ENCODE peak calls at places on chromosomes 2 and 18, in eight cellular contexts. G is mucosa of descending colon, J is psoas muscle, Z is thyroid gland, F is HCT116, R is hepatocyte, N is astrocyte, W is A673. Y is an unnamed sample.

GRCh38 chr2:241617431-241618154 is 19.4 kb downstream of the THAP4 start:
- DNase-seq in G (peak; percentile 69), J (peak; percentile 37), Z (no peak), F (no peak), R (peak; percentile 43), N (no peak), W (peak; percentile 73), Y (peak; percentile 78)

GRCh38 chr2:137937246-137937645 is 27.0 kb upstream of the HNMT start:
- DNase-seq in G (no peak), J (no peak), Z (no peak), F (no peak), R (no peak), N (no peak), W (no peak), Y (no peak)

GRCh38 chr2:235659767-235660322 is 166.0 kb downstream of the AGAP1 start:
- DNase-seq in G (no peak), J (no peak), Z (no peak), F (no peak), R (peak; percentile 21), N (peak; percentile 94), W (no peak), Y (no peak)

GRCh38 chr2:172249336-172249735 is 146.6 kb upstream of the DLX2 start:
- DNase-seq in G (no peak), J (no peak), Z (no peak), F (no peak), R (no peak), N (peak; percentile 49), W (no peak), Y (no peak)

GRCh38 chr2:104521247-104521646 is 332.7 kb upstream of the POU3F3 start:
- DNase-seq in G (no peak), J (no peak), Z (no peak), F (no peak), R (no peak), N (no peak), W (no peak), Y (no peak)

GRCh38 chr2:73004889-73005596 is 66.5 kb downstream of the SFXN5 start:
- DNase-seq in G (no peak), J (no peak), Z (no peak), F (no peak), R (no peak), N (no peak), W (no peak), Y (no peak)

GRCh38 chr2:231037731-231038482 is 584 bp downstream of the C2orf72 start:
- DNase-seq in G (no peak), J (no peak), Z (no peak), F (no peak), R (peak; percentile 70), N (no peak), W (no peak), Y (peak; percentile 42)

GRCh38 chr2:16105664-16106281 is 165.4 kb downstream of the MYCN start:
- DNase-seq in G (no peak), J (no peak), Z (peak; percentile 24), F (no peak), R (peak; percentile 70), N (no peak), W (no peak), Y (no peak)

GRCh38 chr2:241841181-241842066 is 17.3 kb downstream of the PDCD1 start:
- DNase-seq in G (no peak), J (no peak), Z (no peak), F (no peak), R (no peak), N (no peak), W (no peak), Y (no peak)

GRCh38 chr2:225466891-225467604 is 67.5 kb downstream of the NYAP2 start:
- DNase-seq in G (no peak), J (no peak), Z (no peak), F (no peak), R (no peak), N (no peak), W (no peak), Y (no peak)

GRCh38 chr2:216540920-216541319 is 42.3 kb downstream of the RPL37A start:
- DNase-seq in G (no peak), J (no peak), Z (peak; percentile 51), F (no peak), R (no peak), N (no peak), W (no peak), Y (no peak)

GRCh38 chr2:111054791-111055627 is 65.7 kb upstream of the BCL2L11 start:
- DNase-seq in G (no peak), J (no peak), Z (peak; percentile 27), F (no peak), R (peak; percentile 4), N (peak; percentile 11), W (no peak), Y (no peak)

GRCh38 chr2:197300139-197300538 is 10.4 kb downstream of the ANKRD44 start:
- DNase-seq in G (no peak), J (no peak), Z (no peak), F (no peak), R (no peak), N (no peak), W (no peak), Y (no peak)

GRCh38 chr2:196337618-196337953 is 166.2 kb upstream of the STK17B start:
- DNase-seq in G (no peak), J (no peak), Z (no peak), F (no peak), R (no peak), N (no peak), W (no peak), Y (no peak)

GRCh38 chr18:79323471-79323870 is 72.3 kb upstream of the NFATC1 start:
- DNase-seq in G (no peak), J (no peak), Z (no peak), F (no peak), R (no peak), N (no peak), W (no peak), Y (no peak)

GRCh38 chr2:5392658-5393057 is 299.5 kb upstream of the SOX11 start:
- DNase-seq in G (no peak), J (no peak), Z (no peak), F (no peak), R (no peak), N (peak; percentile 10), W (peak; percentile 28), Y (no peak)

GRCh38 chr2:203900298-203900697 is 32.7 kb downstream of the CTLA4 start:
- DNase-seq in G (no peak), J (no peak), Z (no peak), F (no peak), R (peak; percentile 17), N (no peak), W (no peak), Y (no peak)

GRCh38 chr2:40395169-40396023 is 56.5 kb downstream of the SLC8A1 start:
- DNase-seq in G (no peak), J (no peak), Z (no peak), F (no peak), R (no peak), N (peak; percentile 44), W (no peak), Y (no peak)

GRCh38 chr2:75716406-75716805 is 5.7 kb upstream of the GCFC2 start:
- DNase-seq in G (no peak), J (no peak), Z (no peak), F (no peak), R (no peak), N (no peak), W (peak; percentile 29), Y (no peak)

GRCh38 chr2:112032615-112033457 is 22.2 kb upstream of the TMEM87B start:
- DNase-seq in G (no peak), J (peak; percentile 35), Z (peak; percentile 42), F (peak; percentile 48), R (peak; percentile 35), N (peak; percentile 83), W (peak; percentile 43), Y (no peak)

GRCh38 chr2:29755829-29756228 is 165.6 kb downstream of the ALK start:
- DNase-seq in G (no peak), J (no peak), Z (peak; percentile 79), F (no peak), R (no peak), N (no peak), W (no peak), Y (no peak)

GRCh38 chr18:68172842-68173549 is 541.9 kb downstream of the TMX3 start:
- DNase-seq in G (no peak), J (no peak), Z (no peak), F (no peak), R (peak; percentile 16), N (no peak), W (peak; percentile 9), Y (no peak)
- TF ChIP-seq CTCF in G (no peak), J (no peak), Z (no peak), F (no peak), R (no peak), N (no peak), W (peak; percentile 18), Y (peak; percentile 13)

DNA sequence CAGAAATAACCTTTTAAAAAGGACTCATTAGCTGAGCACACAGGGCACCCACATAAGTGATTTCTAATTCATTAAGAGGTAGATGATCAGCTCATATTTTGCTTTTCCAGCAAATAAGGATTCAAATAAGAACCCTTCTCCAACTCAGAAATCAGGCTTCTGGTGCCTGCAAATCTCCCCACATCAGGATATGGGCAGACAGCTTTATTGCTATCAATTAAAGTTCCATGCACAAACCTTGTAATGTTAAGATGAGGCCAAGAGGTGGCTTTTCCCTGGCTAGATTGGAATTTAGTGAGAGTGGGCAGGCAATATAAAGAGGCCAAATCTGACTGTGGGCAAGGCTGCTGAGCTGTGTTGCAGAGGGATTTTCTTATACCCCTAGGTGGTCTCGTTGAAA is 193.6 kb downstream of the SH3RF3 start:
- DNase-seq in G (no peak), J (no peak), Z (no peak), F (no peak), R (no peak), N (no peak), W (no peak), Y (no peak)
- H3K4me1 ChIP-seq in G (peaks cover 15% of the 10 kb centered on the region), J (peaks cover 61% of the 10 kb centered on the region), Z (peaks cover 18% of the 10 kb centered on the region), F (no peaks in the 10 kb centered on the region), R (peaks cover 33% of the 10 kb centered on the region), N (peaks cover 43% of the 10 kb centered on the region), W (peaks cover 29% of the 10 kb centered on the region), Y (no peaks in the 10 kb centered on the region)

DNA sequence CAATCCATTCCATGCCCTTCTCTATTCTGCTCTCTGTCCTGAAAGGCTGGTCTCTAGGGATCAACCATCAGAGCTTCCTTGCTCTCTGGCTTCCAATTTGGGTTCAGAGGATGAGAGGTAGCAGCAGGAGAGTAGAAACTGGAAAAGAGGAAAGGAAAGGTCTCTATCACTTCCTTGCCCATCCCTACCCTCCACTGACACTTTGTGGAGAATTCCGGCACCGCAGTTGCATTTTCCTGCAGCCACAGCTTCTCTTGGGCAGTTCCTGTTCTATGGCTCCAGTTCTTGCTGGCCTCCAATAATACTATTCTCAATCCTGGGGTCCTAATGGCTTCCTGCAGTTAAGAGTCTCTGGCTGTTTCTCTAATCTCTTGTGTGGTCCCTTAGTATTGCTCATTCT is 13.3 kb upstream of the IMPACT start:
- DNase-seq in G (no peak), J (no peak), Z (no peak), F (no peak), R (no peak), N (no peak), W (no peak), Y (peak; percentile 8)
- TF ChIP-seq CTCF in G (peak; percentile 27), J (no peak), Z (no peak), F (peak; percentile 39), R (peak; percentile 23), N (peak; percentile 24), W (peak; percentile 38), Y (peak; percentile 43)

DNA sequence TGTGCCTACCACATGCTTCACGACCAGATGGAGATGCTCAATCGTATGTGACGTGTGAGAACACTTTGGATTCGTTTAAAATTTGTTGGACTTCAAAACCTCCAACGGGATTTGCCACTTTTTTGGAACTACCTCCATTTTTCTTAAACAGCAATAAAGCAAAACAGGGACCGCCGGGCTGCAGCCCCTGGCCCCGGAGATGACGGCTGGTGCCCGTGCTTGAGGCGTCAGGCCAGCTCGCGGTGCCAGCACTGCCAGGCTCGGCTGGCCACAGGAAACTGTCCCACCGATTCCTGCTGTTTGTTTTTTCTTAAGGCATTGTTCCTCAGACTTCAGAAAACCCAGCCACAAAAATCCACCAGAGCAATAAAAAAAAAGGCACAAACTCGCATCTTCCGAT is 204.2 kb downstream of the TWIST2 start:
- DNase-seq in G (no peak), J (no peak), Z (no peak), F (no peak), R (no peak), N (no peak), W (no peak), Y (no peak)
- H3K4me1 ChIP-seq in G (no peaks in the 10 kb centered on the region), J (no peaks in the 10 kb centered on the region), Z (no peaks in the 10 kb centered on the region), F (no peaks in the 10 kb centered on the region), R (no peaks in the 10 kb centered on the region), N (peaks cover 12% of the 10 kb centered on the region), W (no peaks in the 10 kb centered on the region), Y (no peaks in the 10 kb centered on the region)